ENCODE peak calls at places on chromosomes 5 and 9, in five cellular contexts. J, E, Z, O and C are unnamed samples.

GRCh38 chr5:89917112-89917511 is 492.4 kb downstream of the CETN3 start:
- DNase-seq in E (no peak), J (no peak), Z (no peak), O (no peak), C (no peak)

GRCh38 chr9:123933401-123933800 is 3.5 kb upstream of the DENND1A start:
- DNase-seq in E (no peak), O (no peak), Z (peak; percentile 86), J (no peak), C (no peak)

GRCh38 chr5:180208435-180209081 is 453 bp downstream of the RASGEF1C start:
- DNase-seq in E (no peak), Z (no peak), O (no peak), J (no peak), C (peak; percentile 34)

GRCh38 chr9:16559418-16560188 is 310.9 kb downstream of the BNC2 start:
- DNase-seq in Z (no peak), J (peak; percentile 14), E (no peak), O (no peak), C (no peak)

GRCh38 chr5:14681236-14681752 is 16.8 kb downstream of the OTULIN start:
- DNase-seq in J (no peak), Z (peak; percentile 55), E (peak; percentile 69), O (no peak), C (peak; percentile 78)

GRCh38 chr5:81420039-81420667 is 26.2 kb upstream of the ACOT12 start:
- DNase-seq in O (peak; percentile 23), Z (peak; percentile 96), E (no peak), J (no peak), C (no peak)

GRCh38 chr9:110782701-110783100 is 114.1 kb downstream of the MUSK start:
- DNase-seq in Z (peak; percentile 65), E (no peak), O (no peak), J (no peak), C (no peak)

GRCh38 chr5:122262107-122262506 is 49.9 kb upstream of the SNCAIP start:
- DNase-seq in J (no peak), O (no peak), Z (peak; percentile 28), E (no peak), C (no peak)

GRCh38 chr9:19922476-19923118 is 133.8 kb upstream of the SLC24A2 start:
- DNase-seq in O (no peak), Z (peak; percentile 38), E (no peak), J (no peak), C (no peak)

GRCh38 chr9:135471751-135472640 is 7.6 kb upstream of the PPP1R26 start:
- DNase-seq in Z (peak; percentile 15), E (no peak), O (no peak), J (no peak), C (no peak)

GRCh38 chr5:168076561-168076991 is 214.9 kb upstream of the WWC1 start:
- DNase-seq in J (no peak), E (peak; percentile 54), O (no peak), Z (no peak), C (peak; percentile 49)

GRCh38 chr9:74078647-74079046 is 418.5 kb upstream of the RORB start:
- DNase-seq in J (no peak), E (no peak), O (no peak), Z (peak; percentile 97), C (no peak)

GRCh38 chr9:104091708-104092107 is 2.4 kb upstream of the SMC2 start:
- DNase-seq in O (peak; percentile 56), Z (peak; percentile 35), J (peak; percentile 23), E (no peak), C (no peak)

GRCh38 chr5:149374303-149374702 is 4.8 kb downstream of the IL17B start:
- DNase-seq in O (no peak), E (no peak), J (no peak), Z (no peak), C (no peak)

GRCh38 chr5:154276932-154277331 is 86.4 kb downstream of the GALNT10 start:
- DNase-seq in J (peak; percentile 47), O (no peak), E (peak; percentile 76), Z (peak; percentile 98), C (peak; percentile 72)

GRCh38 chr5:180142008-180142803 is 66.8 kb downstream of the RASGEF1C start:
- DNase-seq in J (no peak), Z (no peak), O (no peak), E (no peak), C (no peak)

GRCh38 chr9:22683393-22684075 is 236.9 kb downstream of the DMRTA1 start:
- DNase-seq in E (no peak), J (no peak), O (no peak), Z (peak; percentile 81), C (no peak)

GRCh38 chr5:105956456-105957177 is 1714.1 kb downstream of the EFNA5 start:
- DNase-seq in E (no peak), J (no peak), Z (peak; percentile 23), O (no peak), C (no peak)

GRCh38 chr9:25702536-25702935 is 24.3 kb upstream of the TUSC1 start:
- DNase-seq in J (no peak), O (no peak), E (no peak), Z (no peak), C (no peak)

GRCh38 chr9:94995294-94995693 is 268.8 kb downstream of the AOPEP start:
- DNase-seq in J (no peak), E (no peak), Z (no peak), O (no peak), C (no peak)

GRCh38 chr9:91908293-91908623 is 41.8 kb downstream of the ROR2 start:
- DNase-seq in O (no peak), E (no peak), J (no peak), Z (no peak), C (no peak)

GRCh38 chr9:122551371-122551770 is 1.5 kb upstream of the OR1N2 start:
- DNase-seq in O (no peak), E (no peak), Z (no peak), J (no peak), C (no peak)

GRCh38 chr9:92592537-92592936 is 56.7 kb upstream of the ECM2 start:
- DNase-seq in O (no peak), J (no peak), E (no peak), Z (no peak), C (no peak)

GRCh38 chr5:143544606-143545005 is 141.1 kb upstream of the NR3C1 start:
- DNase-seq in Z (no peak), J (no peak), E (no peak), O (no peak), C (no peak)

GRCh38 chr5:14669975-14670374 is 5.5 kb downstream of the OTULIN start:
- DNase-seq in O (no peak), E (no peak), Z (peak; percentile 85), J (no peak), C (no peak)

GRCh38 chr9:11194249-11194648 is 581.4 kb upstream of the PTPRD start:
- DNase-seq in Z (no peak), J (peak; percentile 70), E (no peak), O (no peak), C (no peak)

GRCh38 chr9:124126571-124127289 is 115.2 kb downstream of the LHX2 start:
- DNase-seq in J (peak; percentile 76), Z (peak; percentile 43), E (peak; percentile 83), O (peak; percentile 82), C (peak; percentile 82)

GRCh38 chr5:136053336-136054121 is 24.7 kb downstream of the TGFBI start:
- DNase-seq in J (peak; percentile 20), Z (peak; percentile 98), O (no peak), E (no peak), C (no peak)

GRCh38 chr5:134133213-134133994 is 18.9 kb downstream of the TCF7 start:
- DNase-seq in O (no peak), J (peak; percentile 11), E (peak; percentile 25), Z (no peak), C (no peak)

GRCh38 chr9:123267481-123268239 is 726 bp downstream of the STRBP start:
- DNase-seq in Z (no peak), J (peak; percentile 26), O (peak; percentile 14), E (no peak), C (no peak)

GRCh38 chr9:14353222-14354056 is 39.5 kb upstream of the NFIB start:
- DNase-seq in E (peak; percentile 97), O (peak; percentile 79), Z (peak; percentile 76), J (peak; percentile 93), C (peak; percentile 98)

GRCh38 chr5:71601222-71602026 is 14.3 kb downstream of the MCCC2 start:
- DNase-seq in Z (peak; percentile 96), E (no peak), J (peak; percentile 80), O (peak; percentile 74), C (no peak)

GRCh38 chr9:19769213-19769612 is 19.6 kb downstream of the SLC24A2 start:
- DNase-seq in J (no peak), E (no peak), Z (no peak), O (no peak), C (no peak)

GRCh38 chr5:170747851-170748250 is 35.7 kb upstream of the GABRP start:
- DNase-seq in J (no peak), E (peak; percentile 46), Z (no peak), O (no peak), C (peak; percentile 49)